ENCODE peak calls at places on chromosomes 11 and 22, in nine cellular contexts. N is activated CD8-positive, alpha-beta memory T cell treated with anti-CD3 and anti-CD28 coated beads, Interleukin-2, amount 10 ng/mL, durations not matched to agents 7 days and 5 days; Q is gastrocnemius medialis; A is SK-N-SH treated with all-trans-retinoic acid at 6 μM for 48 hours; H is Right ventricle myocardium superior; E is right cardiac atrium; D is foreskin keratinocyte; L is activated CD8-positive, alpha-beta T cell treated with anti-CD3 and anti-CD28 coated beads for 36 hours; K is left lung. F is an unnamed sample.

GRCh38 chr22:41772645-41773044 is 27.8 kb upstream of the CCDC134 start:
- ATAC-seq in N (peak; percentile 27), Q (no peak), A (no peak), H (no peak), E (no peak), D (peak; percentile 27), L (peak; percentile 30), K (no peak), F (no peak)

GRCh38 chr11:64861227-64861970 is 16.9 kb upstream of the CDC42BPG start:
- ATAC-seq in N (no peak), Q (no peak), A (no peak), H (no peak), E (no peak), D (no peak), L (no peak), K (no peak), F (no peak)

GRCh38 chr11:67199751-67200150 is 66.5 kb upstream of the GRK2 start:
- ATAC-seq in N (no peak), Q (no peak), A (no peak), H (no peak), E (no peak), D (no peak), L (no peak), K (no peak), F (no peak)

GRCh38 chr22:19456541-19456940 is 9.0 kb upstream of the C22orf39 start:
- ATAC-seq in N (no peak), Q (no peak), A (no peak), H (no peak), E (no peak), D (no peak), L (no peak), K (no peak), F (no peak)

GRCh38 chr11:119697445-119697844 is 31.6 kb downstream of the NECTIN1 start:
- ATAC-seq in N (no peak), Q (no peak), A (no peak), H (no peak), E (no peak), D (no peak), L (no peak), K (no peak), F (no peak)

GRCh38 chr11:130877532-130877931 is 38.7 kb downstream of the SNX19 start:
- ATAC-seq in N (no peak), Q (no peak), A (no peak), H (no peak), E (peak; percentile 93), D (no peak), L (no peak), K (peak; percentile 39), F (peak; percentile 84)

GRCh38 chr22:44182591-44183588 is 2.2 kb downstream of the PARVG start:
- ATAC-seq in N (peak; percentile 67), Q (no peak), A (no peak), H (peak; percentile 76), E (peak; percentile 61), D (no peak), L (peak; percentile 73), K (peak; percentile 85), F (peak; percentile 54)

GRCh38 chr22:32622004-32622761 is 147.6 kb downstream of the FBXO7 start:
- ATAC-seq in N (no peak), Q (peak; percentile 55), A (peak; percentile 51), H (peak; percentile 66), E (peak; percentile 64), D (no peak), L (no peak), K (peak; percentile 63), F (peak; percentile 69)

GRCh38 chr22:37544955-37545702 is 15.2 kb upstream of the CDC42EP1 start:
- ATAC-seq in N (peak; percentile 75), Q (peak; percentile 35), A (peak; percentile 73), H (peak; percentile 67), E (peak; percentile 58), D (peak; percentile 46), L (peak; percentile 57), K (peak; percentile 70), F (peak; percentile 18)

GRCh38 chr11:111400595-111400994 is 21.5 kb upstream of the POU2AF1 start:
- ATAC-seq in N (no peak), Q (no peak), A (no peak), H (no peak), E (no peak), D (no peak), L (peak; percentile 55), K (no peak), F (no peak)

GRCh38 chr22:23287136-23288095 is 107.1 kb downstream of the BCR start:
- ATAC-seq in N (no peak), Q (no peak), A (no peak), H (no peak), E (no peak), D (no peak), L (no peak), K (no peak), F (no peak)

GRCh38 chr22:48753752-48754517 is 1073.7 kb downstream of the BRD1 start:
- ATAC-seq in N (no peak), Q (no peak), A (no peak), H (no peak), E (no peak), D (no peak), L (no peak), K (no peak), F (no peak)

GRCh38 chr11:44968510-44968909 is 17.8 kb upstream of the TP53I11 start:
- ATAC-seq in N (no peak), Q (no peak), A (no peak), H (no peak), E (no peak), D (no peak), L (no peak), K (no peak), F (no peak)

GRCh38 chr11:10622957-10623787 is 54.7 kb upstream of the LYVE1 start:
- ATAC-seq in N (no peak), Q (peak; percentile 20), A (no peak), H (peak; percentile 74), E (peak; percentile 54), D (no peak), L (peak; percentile 42), K (peak; percentile 34), F (no peak)

GRCh38 chr11:65488273-65489058 is 10.4 kb upstream of the MALAT1 start:
- ATAC-seq in N (no peak), Q (peak; percentile 11), A (peak; percentile 0), H (no peak), E (no peak), D (no peak), L (peak; percentile 56), K (peak; percentile 1), F (no peak)

GRCh38 chr11:61833478-61833877 is 5.4 kb downstream of the FADS2 start:
- ATAC-seq in N (no peak), Q (no peak), A (no peak), H (no peak), E (no peak), D (no peak), L (no peak), K (no peak), F (no peak)

GRCh38 chr11:116357769-116358544 is 414.8 kb downstream of the BUD13 start:
- ATAC-seq in N (no peak), Q (no peak), A (no peak), H (peak; percentile 34), E (no peak), D (peak; percentile 82), L (no peak), K (peak; percentile 87), F (no peak)

GRCh38 chr22:42490244-42490832 is 29.3 kb downstream of the RRP7A start:
- ATAC-seq in N (no peak), Q (no peak), A (no peak), H (no peak), E (no peak), D (no peak), L (no peak), K (no peak), F (no peak)

GRCh38 chr11:76566811-76567210 is 103.7 kb downstream of the LRRC32 start:
- ATAC-seq in N (peak; percentile 65), Q (no peak), A (no peak), H (no peak), E (no peak), D (peak; percentile 27), L (peak; percentile 47), K (no peak), F (no peak)

F was measured in gastroesophageal sphincter.